ENCODE peak calls at places on chromosomes 12 and 14, in four cellular contexts. S is spleen, Z is cardiac muscle cell, H is K562. K is an unnamed sample.

GRCh38 chr12:56267443-56268071 is 815 bp downstream of the COQ10A start:
- DNase-seq in S (no peak), H (peak; percentile 52), Z (peak; percentile 46), K (peak; percentile 79)

GRCh38 chr12:25256005-25256404 is 5.3 kb upstream of the KRAS start:
- DNase-seq in H (no peak), S (no peak), Z (no peak), K (no peak)

GRCh38 chr12:102481705-102482104 is 1.3 kb upstream of the IGF1 start:
- DNase-seq in H (no peak), S (no peak), Z (no peak), K (no peak)

GRCh38 chr14:51211149-51211548 is 28.9 kb upstream of the TMX1 start:
- DNase-seq in H (no peak), Z (no peak), S (no peak), K (no peak)

GRCh38 chr12:26686438-26686837 is 146.6 kb downstream of the ITPR2 start:
- DNase-seq in H (no peak), S (no peak), Z (no peak), K (no peak)

GRCh38 chr14:53538316-53538851 is 385.3 kb upstream of the DDHD1 start:
- DNase-seq in S (no peak), H (no peak), Z (no peak), K (no peak)

GRCh38 chr12:116990971-116991966 is 80.5 kb downstream of the FBXW8 start:
- DNase-seq in S (no peak), H (no peak), Z (no peak), K (no peak)

GRCh38 chr14:71773900-71774481 is 158.2 kb upstream of the RGS6 start:
- DNase-seq in H (no peak), Z (no peak), S (no peak), K (no peak)

GRCh38 chr14:30058401-30058800 is 130.8 kb upstream of the PRKD1 start:
- DNase-seq in S (no peak), H (no peak), Z (no peak), K (no peak)

GRCh38 chr14:75450381-75451276 is 22.8 kb downstream of the JDP2 start:
- DNase-seq in S (no peak), H (no peak), Z (no peak), K (peak; percentile 91)

GRCh38 chr14:105530446-105531087 is 4.2 kb downstream of the TMEM121 start:
- DNase-seq in S (no peak), H (no peak), Z (no peak), K (no peak)

GRCh38 chr14:89351364-89351957 is 65.6 kb downstream of the FOXN3 start:
- DNase-seq in H (no peak), S (no peak), Z (peak; percentile 30), K (no peak)

GRCh38 chr12:59055204-59055839 is 135.0 kb upstream of the LRIG3 start:
- DNase-seq in S (no peak), H (no peak), Z (no peak), K (no peak)

GRCh38 chr14:66495214-66496098 is 9.3 kb downstream of the CCDC196 start:
- DNase-seq in H (peak; percentile 20), S (no peak), Z (peak; percentile 70), K (no peak)

GRCh38 chr12:121916719-121917118 is 1.7 kb upstream of the CFAP251 start:
- DNase-seq in H (no peak), S (no peak), Z (no peak), K (no peak)

GRCh38 chr14:102726191-102726949 is 50.9 kb upstream of the TRAF3 start:
- DNase-seq in Z (no peak), H (no peak), S (no peak), K (no peak)

GRCh38 chr12:124837958-124838803 is 25.5 kb downstream of the SCARB1 start:
- DNase-seq in H (no peak), S (peak; percentile 80), Z (no peak), K (no peak)

GRCh38 chr12:112900298-112901145 is 6.2 kb upstream of the OAS1 start:
- DNase-seq in S (no peak), H (peak; percentile 63), Z (peak; percentile 19), K (no peak)

DNA sequence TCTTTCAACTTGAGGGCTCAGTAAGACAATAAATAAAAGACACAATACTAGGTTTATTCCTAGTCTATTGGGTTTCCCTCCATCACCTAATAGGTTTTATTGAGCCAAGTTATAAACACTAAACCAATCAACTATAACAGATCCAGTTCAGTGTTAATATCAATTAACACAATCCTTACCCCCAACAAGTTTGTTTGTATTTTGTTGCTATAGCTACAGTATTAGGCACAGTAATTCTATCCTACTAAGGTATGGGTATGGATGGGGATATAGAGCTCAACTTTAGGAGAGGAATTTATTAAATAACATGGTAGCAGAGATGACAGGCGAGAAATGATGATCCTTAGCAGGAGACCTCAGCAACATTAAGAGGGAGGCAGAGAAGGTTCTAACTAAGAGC is 13.3 kb downstream of the PPP4R3A start:
- DNase-seq in Z (no peak), H (no peak), S (no peak), K (no peak)
- H3K4me1 ChIP-seq in Z (peaks cover 20% of the 10 kb centered on the region), H (peaks cover 26% of the 10 kb centered on the region), S (peaks cover 54% of the 10 kb centered on the region), K (peaks cover 38% of the 10 kb centered on the region)

DNA sequence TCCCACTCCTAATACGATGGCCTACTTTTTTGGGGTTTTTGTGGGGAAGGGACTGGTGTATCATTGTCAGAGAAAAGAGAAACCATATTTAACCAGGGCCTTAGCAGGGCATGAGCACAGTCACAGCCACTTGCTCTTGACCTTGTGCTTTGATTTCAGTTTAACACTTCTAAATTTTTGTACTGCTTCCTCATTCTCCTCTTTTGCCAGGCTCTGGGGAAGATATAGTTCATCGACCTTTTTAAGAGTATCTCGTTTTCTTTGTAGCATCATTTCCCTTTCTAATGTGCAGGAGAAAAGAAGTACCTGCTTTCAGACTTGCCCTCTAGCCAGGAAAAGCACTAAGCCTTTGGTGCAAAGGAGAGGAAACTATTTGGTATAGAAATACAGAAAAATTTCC is 2.2 kb downstream of the ZBTB1 start:
- DNase-seq in S (no peak), H (no peak), Z (no peak), K (no peak)
- H3K4me3 ChIP-seq in S (peak overlapping the region; percentile 76), H (peak overlapping the region; percentile 11), Z (no peak overlapping the region), K (peak overlapping the region; percentile 9)

GRCh38 chr14:32343926-32344430 is 14.9 kb downstream of the AKAP6 start:
- DNase-seq in Z (no peak), S (no peak), H (no peak), K (no peak)

GRCh38 chr14:32349322-32349721 is 20.2 kb downstream of the AKAP6 start:
- DNase-seq in H (no peak), Z (no peak), S (no peak), K (no peak)

GRCh38 chr14:32342151-32342853 is 13.2 kb downstream of the AKAP6 start:
- DNase-seq in S (no peak), H (no peak), Z (no peak), K (no peak)

GRCh38 chr14:32342854-32343200 is 13.7 kb downstream of the AKAP6 start:
- DNase-seq in S (no peak), Z (no peak), H (no peak), K (no peak)

DNA sequence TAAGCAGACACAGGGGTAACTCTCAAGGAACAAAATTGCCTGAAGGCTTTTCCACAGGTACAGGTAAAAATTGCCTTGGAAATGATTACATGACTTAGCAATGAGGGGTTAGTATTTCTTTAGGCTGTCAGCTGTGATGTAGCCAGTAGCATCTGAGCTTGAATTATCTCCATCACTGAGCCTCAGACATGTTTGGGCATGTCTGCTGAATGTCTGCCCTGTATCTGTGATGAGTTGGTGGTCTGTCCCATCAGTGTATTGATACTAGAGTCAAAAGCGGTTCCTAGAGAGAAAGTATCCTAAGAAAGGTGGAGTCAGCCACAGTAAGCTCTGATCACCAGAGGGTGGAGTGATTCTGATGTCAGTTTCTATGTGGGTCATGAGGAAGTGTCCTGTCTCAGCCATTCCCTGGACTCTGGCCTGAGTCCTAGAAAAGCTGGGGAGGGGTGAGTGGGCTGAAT is 16.2 kb downstream of the AKAP6 start:
- DNase-seq in Z (no peak), S (no peak), H (no peak), K (no peak)
- TF ChIP-seq CTCF in Z (no peak), S (no peak), H (no peak), K (no peak)

GRCh38 chr14:99205086-99205688 is 66.8 kb downstream of the BCL11B start:
- DNase-seq in Z (peak; percentile 35), H (no peak), S (no peak), K (no peak)

GRCh38 chr14:99203080-99203479 is 68.9 kb downstream of the BCL11B start:
- DNase-seq in Z (no peak), S (no peak), H (no peak), K (no peak)

GRCh38 chr14:99206053-99206452 is 65.9 kb downstream of the BCL11B start:
- DNase-seq in H (no peak), Z (no peak), S (no peak), K (no peak)

GRCh38 chr14:99202516-99202915 is 69.5 kb downstream of the BCL11B start:
- DNase-seq in Z (peak; percentile 29), S (no peak), H (no peak), K (no peak)

DNA sequence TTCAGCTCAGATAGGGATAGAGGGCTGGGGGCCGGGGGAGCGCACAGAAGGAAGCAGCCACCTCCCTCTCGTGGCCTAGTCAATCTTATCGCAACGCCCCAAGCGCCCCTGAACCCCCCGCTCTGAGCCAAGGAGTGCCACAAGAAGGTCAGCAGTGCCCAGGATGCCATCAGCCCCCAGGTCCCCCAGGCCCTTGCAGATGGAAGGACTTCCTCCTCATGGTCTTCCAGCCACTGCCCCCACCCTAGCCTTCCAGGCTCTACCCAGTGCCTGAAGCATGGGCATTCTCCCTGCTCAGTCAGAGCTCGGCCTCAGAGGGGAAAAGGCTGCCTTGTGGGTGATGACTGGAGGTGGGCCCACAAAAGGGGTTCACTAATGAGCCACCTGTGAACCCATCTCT is 68.2 kb downstream of the BCL11B start:
- DNase-seq in S (no peak), Z (no peak), H (no peak), K (no peak)
- H3K4me1 ChIP-seq in S (no peaks in the 10 kb centered on the region), Z (peaks cover 6% of the 10 kb centered on the region), H (no peaks in the 10 kb centered on the region), K (no peaks in the 10 kb centered on the region)

GRCh38 chr12:3421599-3421998 is 69.4 kb upstream of the PRMT8 start:
- DNase-seq in H (no peak), Z (no peak), S (no peak), K (no peak)
- H3K4me3 ChIP-seq in H (no peak overlapping the region), Z (no peak overlapping the region), S (no peak overlapping the region), K (no peak overlapping the region)

GRCh38 chr12:53299454-53300180 is at the start of gene MYG1:
- DNase-seq in Z (peak; percentile 91), H (no peak), S (peak; percentile 98), K (peak; percentile 96)
- TF ChIP-seq CTCF in Z (peak; percentile 30), H (no peak), S (no peak), K (no peak)

GRCh38 chr14:85466678-85467077 is 63.3 kb upstream of the FLRT2 start:
- DNase-seq in H (no peak), Z (no peak), S (no peak), K (no peak)
- H3K4me1 ChIP-seq in H (no peaks in the 10 kb centered on the region), Z (no peaks in the 10 kb centered on the region), S (no peaks in the 10 kb centered on the region), K (no peaks in the 10 kb centered on the region)

GRCh38 chr12:13100610-13100881 is 2.9 kb downstream of the GSG1 start:
- DNase-seq in Z (no peak), H (no peak), S (no peak), K (no peak)
- H3K4me3 ChIP-seq in Z (peak overlapping the region; percentile 29), H (no peak overlapping the region), S (peak overlapping the region; percentile 51), K (peak overlapping the region; percentile 54)

DNA sequence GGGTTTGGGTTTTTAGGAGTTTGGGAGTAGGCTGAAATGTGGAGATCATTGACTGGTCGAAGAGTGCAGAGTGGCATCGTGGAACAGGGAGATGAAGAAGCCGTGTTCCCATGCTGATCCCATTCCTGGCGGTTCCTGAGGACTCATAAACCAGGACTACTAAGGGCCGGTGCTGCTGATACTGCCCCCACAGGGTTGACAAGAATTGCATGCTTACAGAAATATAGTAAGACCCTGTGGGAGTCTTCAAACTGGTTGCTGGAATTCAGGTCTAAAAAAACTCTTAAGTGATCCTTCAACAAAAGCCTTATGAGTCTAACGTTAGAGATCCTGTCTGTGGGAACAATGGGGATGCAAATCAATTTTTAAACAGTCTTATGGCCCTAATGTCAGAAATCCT is 64.0 kb upstream of the ARHGAP5 start:
- DNase-seq in Z (peak; percentile 28), S (no peak), H (peak; percentile 14), K (no peak)
- TF ChIP-seq CTCF in Z (peak; percentile 8), S (no peak), H (peak; percentile 44), K (no peak)

K was measured in kidney.